ENCODE peak calls at places on chromosome 15, in five cellular contexts. T is body of pancreas, B is AG09319, K is OCI-LY7, N is AG04449. V is an unnamed sample.

GRCh38 chr15:73686781-73687256 is 2.6 kb downstream of the CD276 start:
- DNase-seq in T (no peak), B (peak), N (no peak), K (no peak), V (no peak)

GRCh38 chr15:41965441-41966413 is 6.6 kb downstream of the EHD4 start:
- DNase-seq in B (no peak), K (no peak), T (peak), N (no peak), V (no peak)

GRCh38 chr15:67066041-67067021 is 929 bp downstream of the SMAD3 start:
- DNase-seq in B (no peak), T (no peak), N (no peak), K (peak), V (no peak)

GRCh38 chr15:38085104-38085503 is 150.7 kb downstream of the TMCO5A start:
- DNase-seq in T (no peak), N (no peak), B (no peak), K (peak), V (no peak)

GRCh38 chr15:35674873-35675781 is 129.2 kb upstream of the DPH6 start:
- DNase-seq in N (no peak), T (no peak), K (no peak), B (no peak), V (no peak)

GRCh38 chr15:27776501-27776900 is 322.6 kb downstream of the OCA2 start:
- DNase-seq in B (no peak), T (no peak), K (no peak), N (no peak), V (no peak)

GRCh38 chr15:22813844-22814243 is 24.6 kb upstream of the NIPA2 start:
- DNase-seq in K (no peak), N (no peak), T (no peak), B (no peak), V (no peak)

GRCh38 chr15:101611007-101611406 is 41.2 kb downstream of the TM2D3 start:
- DNase-seq in T (no peak), K (no peak), N (no peak), B (no peak), V (no peak)

GRCh38 chr15:80864666-80865065 is 85.5 kb downstream of the CEMIP start:
- DNase-seq in K (no peak), T (no peak), B (no peak), N (no peak), V (no peak)

GRCh38 chr15:96321422-96322391 is 8.8 kb upstream of the NR2F2 start:
- DNase-seq in N (no peak), B (no peak), T (no peak), K (no peak), V (no peak)

GRCh38 chr15:41233367-41233771 is 2.3 kb downstream of the CHP1 start:
- DNase-seq in B (no peak), T (no peak), K (no peak), N (peak), V (no peak)

GRCh38 chr15:79283252-79284048 is 928 bp downstream of the ANKRD34C start:
- DNase-seq in K (no peak), N (no peak), B (no peak), T (peak), V (no peak)

GRCh38 chr15:42065008-42065407 is 29.4 kb downstream of the PLA2G4D start:
- DNase-seq in N (no peak), K (peak), B (no peak), T (no peak), V (peak)

GRCh38 chr15:32053717-32054116 is 23.4 kb downstream of the CHRNA7 start:
- DNase-seq in N (no peak), K (no peak), T (no peak), B (no peak), V (no peak)

GRCh38 chr15:69857686-69858391 is 239.9 kb downstream of the TLE3 start:
- DNase-seq in B (no peak), T (no peak), K (peak), N (no peak), V (no peak)

GRCh38 chr15:86553116-86553515 is 473.4 kb downstream of the AGBL1 start:
- DNase-seq in B (no peak), K (no peak), T (no peak), N (no peak), V (no peak)

GRCh38 chr15:74293021-74293810 is 57.1 kb downstream of the CCDC33 start:
- DNase-seq in B (no peak), T (no peak), N (no peak), K (no peak), V (no peak)

GRCh38 chr15:26572606-26573350 is 200.1 kb downstream of the GABRB3 start:
- DNase-seq in B (no peak), T (no peak), K (no peak), N (no peak), V (no peak)

GRCh38 chr15:62307551-62307950 is 142.5 kb upstream of the C2CD4B start:
- DNase-seq in B (peak), T (no peak), K (no peak), N (peak), V (no peak)

GRCh38 chr15:38471974-38472373 is 18.0 kb downstream of the FAM98B start:
- DNase-seq in K (no peak), T (no peak), B (no peak), N (no peak), V (no peak)

GRCh38 chr15:37819191-37819590 is 115.2 kb upstream of the TMCO5A start:
- DNase-seq in B (no peak), K (no peak), N (no peak), T (no peak), V (no peak)

DNA sequence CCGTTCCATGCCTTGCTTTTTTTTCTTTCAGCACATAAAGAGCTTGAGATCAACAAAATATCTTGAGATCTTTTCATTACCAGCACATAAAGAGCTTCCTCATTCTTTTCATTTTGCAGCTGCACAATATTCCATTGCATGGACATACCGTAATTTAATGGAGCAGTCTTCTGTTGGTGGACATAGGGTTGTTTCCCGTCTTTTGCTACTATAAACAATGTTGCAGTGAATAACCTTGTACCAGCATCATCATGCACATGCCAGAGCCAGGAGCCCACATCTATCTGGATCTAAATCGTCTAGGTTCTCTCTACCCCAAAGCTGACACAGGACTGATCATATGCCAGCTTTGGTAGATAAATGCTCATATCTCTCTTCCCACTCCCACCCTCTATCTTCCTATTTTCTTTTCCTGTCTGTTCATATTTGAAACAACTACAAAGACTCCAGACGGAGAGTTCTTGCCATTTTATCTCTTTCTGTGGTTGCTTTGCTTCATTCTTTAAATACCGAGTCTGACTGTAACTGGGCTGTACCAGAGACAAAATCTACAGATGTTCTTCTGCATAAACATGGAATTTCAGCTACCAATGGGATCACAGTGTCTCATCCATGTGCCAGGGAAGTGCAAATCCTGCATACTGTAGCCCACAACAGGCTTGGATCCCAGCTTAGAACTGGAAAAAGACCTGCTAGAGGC is 47.1 kb upstream of the AKAP13 start:
- DNase-seq in N (peak), B (no peak), K (no peak), T (no peak), V (peak)
- TF ChIP-seq CTCF in N (no peak), B (no peak), K (no peak), T (no peak), V (no peak)

DNA sequence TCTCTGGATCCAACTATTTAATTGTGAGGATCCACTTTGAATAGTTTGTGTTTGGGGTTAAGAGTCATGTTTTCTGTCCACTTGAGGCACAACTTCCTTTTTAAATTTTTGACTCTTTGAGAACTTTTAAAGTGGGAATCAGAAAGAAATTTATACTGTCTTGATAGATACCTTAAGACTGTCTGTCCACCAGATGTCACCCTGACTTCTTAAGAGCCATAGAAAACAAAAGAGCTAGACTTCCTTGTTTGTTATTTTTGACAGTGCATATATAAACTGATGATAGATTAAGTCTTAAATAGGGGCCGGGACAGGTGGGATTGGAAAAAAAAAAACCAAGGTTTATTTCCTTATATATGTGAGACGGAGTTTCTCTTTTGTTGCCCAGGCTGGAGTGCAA is 52.1 kb upstream of the WDR72 start:
- DNase-seq in T (no peak), N (no peak), K (peak), B (no peak), V (no peak)
- TF ChIP-seq CTCF in T (no peak), N (no peak), K (peak), B (no peak), V (peak)

DNA sequence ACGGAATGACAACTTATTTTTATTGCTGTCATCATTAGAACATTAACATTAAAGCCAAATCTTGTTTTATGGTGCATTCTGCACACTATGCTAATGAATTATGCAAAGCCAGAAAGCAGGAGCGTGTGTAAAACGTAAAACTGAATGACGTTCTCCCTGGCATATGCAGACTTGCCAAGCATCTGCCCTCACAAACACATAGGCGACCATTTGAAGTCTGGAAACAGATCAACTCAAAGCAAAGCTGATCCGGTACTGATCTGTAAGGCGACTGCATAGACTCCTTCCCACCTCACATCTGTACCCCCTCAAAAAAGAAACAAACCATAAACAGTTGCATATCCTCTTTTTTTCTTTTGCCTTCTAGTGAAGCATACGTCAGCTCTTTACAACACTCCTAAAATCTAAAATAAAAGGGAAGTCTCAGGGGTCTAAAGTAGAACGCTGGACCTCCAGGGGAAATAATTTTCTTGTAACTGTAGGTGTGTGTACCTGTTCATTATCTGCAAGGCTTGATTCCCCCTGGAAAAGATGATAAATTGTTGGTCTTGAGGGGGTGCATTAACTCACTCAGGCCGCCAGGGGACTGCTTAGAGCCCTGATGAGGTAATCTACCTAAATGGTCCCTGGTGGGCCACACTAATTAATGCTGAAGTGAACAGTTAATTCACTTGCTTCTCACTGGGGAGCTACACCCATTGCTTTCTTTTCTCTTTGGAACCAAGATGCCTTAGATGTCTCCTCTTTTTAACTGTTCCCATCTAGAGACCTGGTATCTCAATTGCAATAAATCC is 231.4 kb downstream of the CDIN1 start:
- DNase-seq in T (no peak), K (peak), N (no peak), B (no peak), V (no peak)
- TF ChIP-seq CTCF in T (no peak), K (peak), N (peak), B (no peak), V (peak)

DNA sequence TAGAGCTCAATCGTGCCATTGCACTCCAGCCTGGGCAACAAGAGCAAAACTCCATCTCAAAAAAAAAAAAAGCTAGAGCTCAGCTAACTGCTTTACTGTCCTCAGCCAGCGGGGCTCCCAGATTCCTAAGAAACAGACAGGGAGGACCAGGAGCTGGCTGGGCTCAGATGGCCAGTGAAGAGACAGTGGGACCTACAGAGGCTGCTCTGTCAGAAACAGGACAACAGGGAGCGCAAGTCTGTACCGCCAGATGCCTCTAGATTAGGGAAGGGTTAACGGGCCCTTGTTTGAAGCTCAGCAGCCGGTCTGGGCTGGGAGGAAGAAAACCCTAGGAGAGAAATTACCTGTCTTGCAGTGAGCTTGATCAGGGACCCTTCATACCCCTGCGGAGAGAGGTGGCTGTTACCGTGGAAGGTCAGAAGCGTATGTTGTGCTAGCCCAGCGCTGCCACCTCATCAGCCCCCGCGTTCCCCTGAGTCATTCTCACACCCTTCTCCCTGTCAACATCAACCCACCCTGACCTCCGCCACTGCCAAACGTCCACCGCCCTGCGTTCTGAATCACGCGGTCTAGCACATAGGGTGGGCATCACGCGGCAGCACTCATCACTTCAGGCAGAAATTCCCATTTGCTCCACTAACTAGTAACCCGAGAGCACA is 25.3 kb downstream of the RBPMS2 start:
- DNase-seq in T (no peak), K (no peak), N (no peak), B (no peak), V (no peak)
- TF ChIP-seq CTCF in T (no peak), K (no peak), N (no peak), B (no peak), V (peak)